ENCODE peak calls at places on chromosomes 12 and 14, in eight cellular contexts. H, U, C, L, S, Z, O and A are unnamed samples.

GRCh38 chr14:45252356-45253069 is 489 bp downstream of the MIS18BP1 start:
- DNase-seq in Z (no peak), O (no peak), H (no peak), C (no peak), U (peak; percentile 15), L (no peak), S (no peak), A (no peak)

GRCh38 chr14:35333347-35333730 is 41.2 kb downstream of the PSMA6 start:
- DNase-seq in S (no peak), U (no peak), C (no peak), Z (no peak), H (no peak), L (no peak), O (no peak), A (no peak)

GRCh38 chr12:75944097-75944904 is 87.3 kb downstream of the PHLDA1 start:
- DNase-seq in H (peak; percentile 60), C (peak; percentile 86), Z (no peak), S (peak; percentile 56), L (no peak), U (peak; percentile 78), O (peak; percentile 89), A (no peak)

GRCh38 chr12:57309420-57309819 is 58.4 kb upstream of the STAC3 start:
- DNase-seq in O (no peak), C (no peak), L (no peak), S (peak; percentile 16), H (no peak), Z (no peak), U (no peak), A (no peak)

GRCh38 chr12:89235189-89235993 is 116.9 kb downstream of the DUSP6 start:
- DNase-seq in S (no peak), Z (no peak), U (no peak), C (no peak), L (no peak), H (no peak), O (no peak), A (no peak)

GRCh38 chr12:128815779-128816642 is 7.7 kb downstream of the SLC15A4 start:
- DNase-seq in U (no peak), O (no peak), L (no peak), Z (no peak), C (no peak), H (no peak), S (no peak), A (no peak)

GRCh38 chr12:58967551-58967950 is 47.2 kb upstream of the LRIG3 start:
- DNase-seq in Z (no peak), O (no peak), L (no peak), H (peak; percentile 67), S (no peak), C (no peak), U (no peak), A (no peak)

GRCh38 chr14:33404964-33405574 is 466.4 kb downstream of the NPAS3 start:
- DNase-seq in L (no peak), Z (no peak), U (no peak), S (no peak), H (no peak), O (no peak), C (no peak), A (no peak)

GRCh38 chr12:121392325-121392716 is 7.6 kb upstream of the RNF34 start:
- DNase-seq in C (no peak), H (no peak), Z (no peak), U (no peak), S (no peak), O (no peak), L (no peak), A (no peak)

GRCh38 chr12:87772401-87772800 is 256.8 kb downstream of the C12orf50 start:
- DNase-seq in O (no peak), S (no peak), L (no peak), H (no peak), Z (no peak), U (no peak), C (no peak), A (no peak)

GRCh38 chr12:1350934-1351240 is 243.5 kb downstream of the FBXL14 start:
- DNase-seq in O (no peak), C (no peak), L (no peak), U (peak; percentile 26), S (no peak), H (no peak), Z (no peak), A (no peak)

GRCh38 chr14:28707814-28708213 is 58.8 kb upstream of the FOXG1 start:
- DNase-seq in Z (no peak), L (no peak), C (peak; percentile 55), O (peak; percentile 14), H (peak; percentile 69), S (no peak), U (no peak), A (no peak)

GRCh38 chr14:93954900-93955891 is 21.2 kb downstream of the ASB2 start:
- DNase-seq in L (no peak), U (no peak), S (no peak), Z (no peak), H (no peak), O (no peak), C (no peak), A (no peak)

GRCh38 chr12:79420146-79420618 is 270.6 kb downstream of the PAWR start:
- DNase-seq in U (peak; percentile 98), O (peak; percentile 73), S (peak; percentile 39), L (no peak), H (peak; percentile 83), C (peak; percentile 93), Z (no peak), A (peak; percentile 11)

GRCh38 chr14:103391048-103391447 is 5.8 kb downstream of the MARK3 start:
- DNase-seq in H (no peak), O (no peak), L (no peak), S (peak; percentile 44), U (peak; percentile 33), C (no peak), Z (no peak), A (peak; percentile 27)

GRCh38 chr12:6773662-6774351 is 1.5 kb downstream of the LAG3 start:
- DNase-seq in S (no peak), C (no peak), U (no peak), Z (no peak), H (no peak), L (no peak), O (no peak), A (no peak)

GRCh38 chr14:63671987-63672386 is 30.3 kb upstream of the WDR89 start:
- DNase-seq in L (no peak), Z (no peak), U (peak; percentile 15), C (no peak), S (no peak), H (no peak), O (no peak), A (no peak)

GRCh38 chr12:67854351-67854750 is 134.9 kb upstream of the IFNG-AS1 start:
- DNase-seq in Z (no peak), S (no peak), U (no peak), C (no peak), H (no peak), L (no peak), O (no peak), A (no peak)

GRCh38 chr14:96394047-96394815 is 2.3 kb downstream of the AK7 start:
- DNase-seq in O (no peak), S (no peak), U (no peak), C (no peak), Z (no peak), H (no peak), L (no peak), A (no peak)

GRCh38 chr12:6199211-6199530 is 1.0 kb upstream of the CD9 start:
- DNase-seq in U (no peak), H (no peak), L (no peak), C (no peak), O (no peak), S (no peak), Z (no peak), A (no peak)

GRCh38 chr14:62819931-62820330 is 225.3 kb downstream of the KCNH5 start:
- DNase-seq in H (no peak), Z (no peak), C (no peak), L (no peak), U (no peak), O (no peak), S (no peak), A (no peak)

GRCh38 chr12:111819191-111820158 is 22.6 kb upstream of the MAPKAPK5 start:
- DNase-seq in O (no peak), C (no peak), U (no peak), L (no peak), S (no peak), Z (no peak), H (no peak), A (no peak)

GRCh38 chr14:81169711-81170103 is 51.1 kb downstream of the GTF2A1 start:
- DNase-seq in U (no peak), O (no peak), Z (peak; percentile 71), S (peak; percentile 20), H (no peak), C (no peak), L (no peak), A (peak; percentile 69)

GRCh38 chr12:64268409-64268808 is 46.3 kb upstream of the KICS2 start:
- DNase-seq in Z (no peak), U (no peak), L (no peak), S (no peak), H (no peak), O (no peak), C (no peak), A (no peak)

GRCh38 chr12:7130791-7131501 is 775 bp downstream of the CLSTN3 start:
- DNase-seq in Z (no peak), S (peak; percentile 63), H (no peak), L (no peak), U (peak; percentile 22), C (no peak), O (no peak), A (no peak)

GRCh38 chr12:75986001-75986739 is 45.4 kb downstream of the PHLDA1 start:
- DNase-seq in C (no peak), H (no peak), U (no peak), L (no peak), S (no peak), O (no peak), Z (no peak), A (no peak)

GRCh38 chr12:6964605-6965025 is 5.8 kb downstream of the PHB2 start:
- DNase-seq in L (no peak), S (no peak), O (no peak), U (no peak), Z (no peak), H (no peak), C (no peak), A (no peak)

GRCh38 chr12:6735448-6736191 is 11.8 kb downstream of the COPS7A start:
- DNase-seq in L (no peak), Z (peak; percentile 76), S (peak; percentile 68), U (peak; percentile 63), O (no peak), C (no peak), H (peak; percentile 41), A (peak; percentile 63)

GRCh38 chr14:24307575-24308341 is at the start of gene CIDEB:
- DNase-seq in C (no peak), S (peak; percentile 80), Z (no peak), H (no peak), L (no peak), O (no peak), U (peak; percentile 74), A (no peak)

GRCh38 chr14:69288001-69288771 is 28.2 kb downstream of the GALNT16 start:
- DNase-seq in L (no peak), O (no peak), H (peak; percentile 11), S (peak; percentile 34), C (no peak), U (no peak), Z (no peak), A (peak; percentile 62)

GRCh38 chr12:81558031-81558430 is 201.1 kb downstream of the PPFIA2 start:
- DNase-seq in S (peak; percentile 2), L (no peak), Z (no peak), C (no peak), H (peak; percentile 25), U (no peak), O (no peak), A (no peak)

GRCh38 chr14:105925615-105926414 is 399.4 kb downstream of the TMEM121 start:
- DNase-seq in L (no peak), C (no peak), H (no peak), S (no peak), O (no peak), U (no peak), Z (no peak), A (no peak)

GRCh38 chr14:60222820-60223219 is 26.2 kb upstream of the PPM1A start:
- DNase-seq in L (no peak), U (no peak), Z (no peak), H (no peak), C (no peak), O (no peak), S (no peak), A (peak; percentile 80)